ENCODE peak calls at places on chromosome 12, in five cellular contexts. One of them, this sample, is unnamed.

GRCh38 chr12:96766232-96766631 is 140.8 kb upstream of the NEDD1 start:
- DNase-seq in heart right ventricle: no peak
- DNase-seq in upper lobe of right lung: no peak
- DNase-seq in H9: peak; percentile 55
- DNase-seq in ascending aorta: no peak
- DNase-seq in this sample: no peak

GRCh38 chr12:98894412-98895085 is 249.5 kb downstream of the APAF1 start:
- DNase-seq in ascending aorta: no peak
- DNase-seq in upper lobe of right lung: no peak
- DNase-seq in H9: peak; percentile 61
- DNase-seq in heart right ventricle: no peak
- DNase-seq in this sample: peak; percentile 14

GRCh38 chr12:56151672-56152131 is 685 bp upstream of the MYL6B start:
- DNase-seq in H9: peak; percentile 83
- DNase-seq in ascending aorta: no peak
- DNase-seq in heart right ventricle: no peak
- DNase-seq in upper lobe of right lung: peak; percentile 81
- DNase-seq in this sample: peak; percentile 65

GRCh38 chr12:108021129-108021528 is 108.0 kb upstream of the WSCD2 start:
- DNase-seq in upper lobe of right lung: no peak
- DNase-seq in ascending aorta: no peak
- DNase-seq in heart right ventricle: no peak
- DNase-seq in H9: peak; percentile 8
- DNase-seq in this sample: no peak

GRCh38 chr12:13504074-13504473 is 307.5 kb downstream of the EMP1 start:
- DNase-seq in upper lobe of right lung: no peak
- DNase-seq in heart right ventricle: no peak
- DNase-seq in H9: no peak
- DNase-seq in ascending aorta: no peak
- DNase-seq in this sample: no peak

GRCh38 chr12:42130670-42131402 is 13.8 kb downstream of the GXYLT1 start:
- DNase-seq in ascending aorta: no peak
- DNase-seq in H9: no peak
- DNase-seq in heart right ventricle: no peak
- DNase-seq in upper lobe of right lung: no peak
- DNase-seq in this sample: no peak

GRCh38 chr12:122182887-122183587 is at the start of gene LRRC43:
- DNase-seq in heart right ventricle: no peak
- DNase-seq in ascending aorta: no peak
- DNase-seq in upper lobe of right lung: peak; percentile 82
- DNase-seq in H9: peak; percentile 78
- DNase-seq in this sample: peak; percentile 82

GRCh38 chr12:132172619-132173018 is 28.4 kb downstream of the NOC4L start:
- DNase-seq in upper lobe of right lung: peak; percentile 56
- DNase-seq in H9: no peak
- DNase-seq in heart right ventricle: no peak
- DNase-seq in ascending aorta: no peak
- DNase-seq in this sample: no peak

GRCh38 chr12:81617915-81618314 is 141.2 kb downstream of the PPFIA2 start:
- DNase-seq in H9: no peak
- DNase-seq in ascending aorta: no peak
- DNase-seq in heart right ventricle: no peak
- DNase-seq in upper lobe of right lung: no peak
- DNase-seq in this sample: no peak

GRCh38 chr12:101097829-101098580 is 112.0 kb downstream of the SLC5A8 start:
- DNase-seq in heart right ventricle: no peak
- DNase-seq in ascending aorta: no peak
- DNase-seq in H9: no peak
- DNase-seq in upper lobe of right lung: no peak
- DNase-seq in this sample: no peak

GRCh38 chr12:72612171-72612570 is 340.0 kb downstream of the TRHDE start:
- DNase-seq in H9: peak; percentile 73
- DNase-seq in heart right ventricle: no peak
- DNase-seq in ascending aorta: no peak
- DNase-seq in upper lobe of right lung: no peak
- DNase-seq in this sample: no peak

GRCh38 chr12:53061404-53062010 is 11.6 kb downstream of the TNS2 start:
- DNase-seq in upper lobe of right lung: peak; percentile 88
- DNase-seq in H9: peak; percentile 81
- DNase-seq in heart right ventricle: no peak
- DNase-seq in ascending aorta: no peak
- DNase-seq in this sample: no peak

GRCh38 chr12:67068773-67069450 is 200.2 kb upstream of the CAND1 start:
- DNase-seq in ascending aorta: no peak
- DNase-seq in upper lobe of right lung: peak; percentile 70
- DNase-seq in H9: peak; percentile 74
- DNase-seq in heart right ventricle: no peak
- DNase-seq in this sample: peak; percentile 47

GRCh38 chr12:83763425-83763824 is 1076.7 kb downstream of the TMTC2 start:
- DNase-seq in upper lobe of right lung: no peak
- DNase-seq in H9: no peak
- DNase-seq in ascending aorta: no peak
- DNase-seq in heart right ventricle: no peak
- DNase-seq in this sample: no peak

GRCh38 chr12:63163542-63163941 is 12.5 kb upstream of the AVPR1A start:
- DNase-seq in H9: no peak
- DNase-seq in ascending aorta: no peak
- DNase-seq in heart right ventricle: no peak
- DNase-seq in upper lobe of right lung: no peak
- DNase-seq in this sample: no peak

GRCh38 chr12:89040146-89040964 is 311.9 kb downstream of the DUSP6 start:
- DNase-seq in heart right ventricle: no peak
- DNase-seq in ascending aorta: no peak
- DNase-seq in H9: peak; percentile 55
- DNase-seq in upper lobe of right lung: no peak
- DNase-seq in this sample: no peak

GRCh38 chr12:75792687-75793086 is 238.9 kb downstream of the PHLDA1 start:
- DNase-seq in ascending aorta: no peak
- DNase-seq in heart right ventricle: no peak
- DNase-seq in upper lobe of right lung: no peak
- DNase-seq in H9: no peak
- DNase-seq in this sample: no peak

GRCh38 chr12:99039367-99040120 is 394.5 kb downstream of the APAF1 start:
- DNase-seq in upper lobe of right lung: no peak
- DNase-seq in H9: no peak
- DNase-seq in ascending aorta: no peak
- DNase-seq in heart right ventricle: no peak
- DNase-seq in this sample: no peak

GRCh38 chr12:130827432-130827831 is 11.6 kb downstream of the STX2 start:
- DNase-seq in upper lobe of right lung: no peak
- DNase-seq in heart right ventricle: no peak
- DNase-seq in ascending aorta: no peak
- DNase-seq in H9: peak; percentile 10
- DNase-seq in this sample: no peak

GRCh38 chr12:112236386-112236785 is 111.0 kb downstream of the TRAFD1 start:
- DNase-seq in heart right ventricle: no peak
- DNase-seq in upper lobe of right lung: no peak
- DNase-seq in ascending aorta: no peak
- DNase-seq in H9: no peak
- DNase-seq in this sample: no peak

GRCh38 chr12:78914859-78915331 is 50.3 kb downstream of the SYT1 start:
- DNase-seq in upper lobe of right lung: no peak
- DNase-seq in ascending aorta: no peak
- DNase-seq in heart right ventricle: no peak
- DNase-seq in H9: peak; percentile 81
- DNase-seq in this sample: no peak

GRCh38 chr12:28021704-28022103 is 49.2 kb upstream of the PTHLH start:
- DNase-seq in ascending aorta: no peak
- DNase-seq in heart right ventricle: no peak
- DNase-seq in upper lobe of right lung: no peak
- DNase-seq in H9: no peak
- DNase-seq in this sample: no peak

GRCh38 chr12:113088971-113089756 is 32.6 kb downstream of the DTX1 start:
- DNase-seq in upper lobe of right lung: no peak
- DNase-seq in H9: no peak
- DNase-seq in heart right ventricle: no peak
- DNase-seq in ascending aorta: no peak
- DNase-seq in this sample: no peak

GRCh38 chr12:26524862-26525465 is 308.0 kb downstream of the ITPR2 start:
- DNase-seq in heart right ventricle: no peak
- DNase-seq in ascending aorta: no peak
- DNase-seq in upper lobe of right lung: no peak
- DNase-seq in H9: no peak
- DNase-seq in this sample: no peak

DNA sequence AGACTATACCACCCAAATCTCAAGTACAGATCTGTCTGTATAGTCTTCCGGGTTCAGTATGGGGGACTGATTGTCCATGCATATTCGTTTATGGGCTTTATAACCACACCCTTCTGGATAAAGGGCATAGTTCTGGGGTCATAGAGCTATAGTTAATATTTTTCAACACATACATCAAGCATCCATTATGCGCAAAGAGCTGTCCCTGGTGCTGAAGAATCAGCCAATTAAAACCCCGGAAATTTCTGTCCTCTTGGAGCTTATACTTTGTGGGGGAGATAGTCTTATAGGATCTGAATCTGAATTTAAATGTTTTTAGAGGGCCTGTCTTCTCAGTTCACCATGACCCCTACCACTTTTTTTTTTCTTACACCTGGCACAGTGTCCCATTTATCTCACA is 256.7 kb downstream of the SUDS3 start:
- DNase-seq in upper lobe of right lung: no peak
- DNase-seq in H9: no peak
- DNase-seq in heart right ventricle: no peak
- DNase-seq in ascending aorta: no peak
- DNase-seq in this sample: no peak
- TF ChIP-seq CTCF in upper lobe of right lung: no peak
- TF ChIP-seq CTCF in H9: no peak
- TF ChIP-seq CTCF in heart right ventricle: no peak
- TF ChIP-seq CTCF in ascending aorta: no peak
- TF ChIP-seq CTCF in this sample: no peak

DNA sequence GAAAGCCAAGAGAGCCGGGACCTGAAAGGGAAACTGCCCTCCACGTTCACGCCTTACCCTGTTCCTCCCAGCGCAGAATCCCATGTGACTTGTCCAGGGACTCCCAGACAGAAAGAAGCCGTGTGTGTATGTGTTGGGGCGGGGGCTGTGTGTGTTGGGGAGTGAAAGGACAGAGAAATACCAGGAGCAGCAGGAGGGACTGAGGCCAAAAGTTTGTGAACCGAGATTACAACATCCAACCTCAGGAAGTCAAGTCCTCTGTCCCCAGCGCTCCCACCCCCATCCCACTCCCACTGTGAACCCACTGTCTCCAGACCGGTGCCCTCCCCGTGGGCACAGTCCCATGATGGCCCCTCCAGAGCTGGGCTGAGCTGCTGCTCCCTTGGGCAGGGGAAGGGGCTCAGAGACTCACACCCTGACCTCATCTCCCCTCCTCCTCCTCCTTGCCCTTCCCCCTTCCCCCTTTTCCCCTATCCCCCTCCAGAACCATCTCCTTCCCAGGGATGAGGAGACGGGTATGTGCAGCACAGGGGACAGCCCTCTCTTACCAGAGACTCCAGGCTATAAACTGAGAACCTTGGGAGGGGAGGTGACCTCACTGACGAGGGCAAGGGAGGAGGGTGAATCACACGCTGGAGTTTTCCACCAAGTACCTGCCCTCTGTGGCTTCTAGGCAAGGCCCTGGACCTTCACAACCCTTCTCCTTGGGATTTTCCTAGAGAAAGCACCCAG is at the start of gene SLC6A12:
- DNase-seq in heart right ventricle: no peak
- DNase-seq in H9: no peak
- DNase-seq in upper lobe of right lung: no peak
- DNase-seq in ascending aorta: no peak
- DNase-seq in this sample: no peak
- H3K4me1 ChIP-seq in heart right ventricle: no peaks in the 10 kb centered on the region
- H3K4me1 ChIP-seq in H9: peaks cover 4% of the 10 kb centered on the region
- H3K4me1 ChIP-seq in upper lobe of right lung: peaks cover 10% of the 10 kb centered on the region
- H3K4me1 ChIP-seq in ascending aorta: no peaks in the 10 kb centered on the region
- H3K4me1 ChIP-seq in this sample: no peaks in the 10 kb centered on the region

DNA sequence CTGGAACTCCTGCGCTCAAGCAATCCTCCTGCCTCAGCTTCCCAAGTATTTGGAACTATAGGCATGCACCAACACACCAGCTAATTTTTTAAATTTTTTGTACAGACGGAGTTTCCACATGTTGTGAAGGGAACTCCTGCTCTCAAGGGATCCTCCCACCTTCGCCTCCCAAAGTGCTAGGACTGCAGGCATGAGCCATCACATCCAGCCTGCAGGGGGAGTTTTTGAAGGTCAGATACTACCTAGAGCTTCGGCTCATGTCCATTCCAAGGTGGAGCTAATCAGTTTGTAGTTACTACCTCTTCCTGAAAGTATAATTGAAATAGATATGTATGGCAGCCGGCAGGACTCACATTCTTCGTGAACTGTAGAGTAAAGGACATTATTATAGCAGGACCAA is 3.7 kb upstream of the TAS2R19 start:
- DNase-seq in heart right ventricle: no peak
- DNase-seq in upper lobe of right lung: no peak
- DNase-seq in H9: peak; percentile 83
- DNase-seq in ascending aorta: no peak
- DNase-seq in this sample: peak; percentile 11
- TF ChIP-seq CTCF in heart right ventricle: peak; percentile 9
- TF ChIP-seq CTCF in upper lobe of right lung: no peak
- TF ChIP-seq CTCF in H9: peak; percentile 67
- TF ChIP-seq CTCF in ascending aorta: no peak
- TF ChIP-seq CTCF in this sample: peak; percentile 22

DNA sequence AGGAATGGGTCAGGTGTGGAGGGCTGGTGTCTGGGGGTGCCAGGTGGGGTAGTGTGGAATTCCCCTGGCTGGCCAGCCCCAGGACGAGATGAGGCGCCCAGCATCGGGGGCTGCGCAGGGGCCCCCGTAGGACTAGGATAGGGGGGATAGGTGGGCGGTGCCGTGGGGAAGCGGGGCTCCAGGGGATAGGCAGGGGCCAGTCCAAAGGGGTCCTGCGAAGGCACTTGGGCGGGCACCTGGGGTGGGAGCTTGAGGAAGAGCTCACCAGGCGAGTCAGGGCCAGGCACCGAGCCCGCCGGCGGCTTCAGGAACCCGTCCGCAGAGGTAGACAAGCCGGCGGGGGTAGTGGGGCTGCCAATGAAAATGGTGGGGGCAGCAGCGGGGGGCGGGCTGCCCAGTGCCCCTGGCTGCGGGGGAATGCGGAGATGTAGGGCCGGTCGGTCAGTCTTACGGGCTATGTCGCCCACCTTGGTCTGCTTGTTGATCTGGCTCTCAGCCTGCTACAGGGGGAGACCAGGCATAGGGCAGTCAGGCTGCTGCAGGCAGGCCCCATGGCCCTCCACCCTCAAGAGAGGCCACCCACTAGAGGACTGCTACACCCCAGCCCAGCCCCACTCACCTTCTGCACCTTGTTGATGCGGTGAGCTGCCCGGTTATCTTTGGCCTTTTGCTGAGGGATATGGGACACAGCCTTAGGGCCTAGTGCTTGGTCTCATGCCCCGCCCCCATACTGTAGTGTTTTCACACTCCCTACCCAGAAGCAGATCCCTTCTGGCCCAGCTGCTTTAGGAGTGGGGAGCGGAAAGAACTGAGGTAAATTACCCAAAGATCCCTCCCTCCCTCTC is 19.3 kb downstream of the KMT2D start:
- DNase-seq in ascending aorta: no peak
- DNase-seq in heart right ventricle: no peak
- DNase-seq in H9: no peak
- DNase-seq in upper lobe of right lung: peak; percentile 58
- DNase-seq in this sample: no peak
- H3K4me1 ChIP-seq in ascending aorta: no peaks in the 10 kb centered on the region
- H3K4me1 ChIP-seq in heart right ventricle: no peaks in the 10 kb centered on the region
- H3K4me1 ChIP-seq in H9: no peaks in the 10 kb centered on the region
- H3K4me1 ChIP-seq in upper lobe of right lung: no peaks in the 10 kb centered on the region
- H3K4me1 ChIP-seq in this sample: no peaks in the 10 kb centered on the region

This sample was measured in BE2C.